ENCODE peak calls at places on chromosomes 6 and 20, in six cellular contexts. M is thyroid gland; D is CD4-positive, alpha-beta memory T cell; V is mucosa of descending colon; L is colonic mucosa; U is neural progenitor cell. O is an unnamed sample.

GRCh38 chr20:48190757-48191156 is 405.5 kb upstream of the SULF2 start:
- DNase-seq in M (no peak), D (no peak), V (peak; percentile 42), L (no peak), U (peak; percentile 42), O (no peak)

GRCh38 chr6:28134015-28134414 is 7.7 kb upstream of the ZKSCAN8 start:
- DNase-seq in M (no peak), D (peak; percentile 40), V (peak; percentile 35), L (peak; percentile 22), U (peak; percentile 47), O (no peak)

GRCh38 chr6:119445666-119446622 is 96.4 kb upstream of the MAN1A1 start:
- DNase-seq in M (no peak), D (no peak), V (no peak), L (no peak), U (no peak), O (no peak)

GRCh38 chr6:162854228-162854627 is 126.5 kb downstream of the PACRG start:
- DNase-seq in M (no peak), D (no peak), V (no peak), L (no peak), U (no peak), O (peak; percentile 55)

GRCh38 chr6:144955853-144956252 is 670.7 kb downstream of the UTRN start:
- DNase-seq in M (no peak), D (no peak), V (no peak), L (no peak), U (no peak), O (no peak)

GRCh38 chr6:147614501-147614900 is 106.0 kb downstream of the SAMD5 start:
- DNase-seq in M (no peak), D (no peak), V (no peak), L (no peak), U (no peak), O (no peak)

GRCh38 chr6:36204068-36204753 is 7.7 kb downstream of the BRPF3 start:
- DNase-seq in M (peak; percentile 39), D (peak; percentile 79), V (no peak), L (no peak), U (no peak), O (no peak)

GRCh38 chr6:148831531-148831930 is 84.7 kb downstream of the UST start:
- DNase-seq in M (no peak), D (no peak), V (no peak), L (no peak), U (no peak), O (no peak)

GRCh38 chr20:26167499-26167898 is 470.8 kb upstream of the ZNF337 start:
- DNase-seq in M (no peak), D (no peak), V (no peak), L (no peak), U (no peak), O (no peak)

GRCh38 chr6:41371461-41371991 is 36.1 kb downstream of the NCR2 start:
- DNase-seq in M (peak; percentile 63), D (no peak), V (peak; percentile 47), L (peak; percentile 49), U (peak; percentile 86), O (no peak)
- H3K4me3 ChIP-seq in M (no peak overlapping the region), D (peak overlapping the region; percentile 24), V (no peak overlapping the region), L (peak overlapping the region; percentile 28), U (peak overlapping the region; percentile 37), O (no peak overlapping the region)

GRCh38 chr6:49653942-49654341 is 17.3 kb upstream of the RHAG start:
- DNase-seq in M (no peak), D (no peak), V (no peak), L (no peak), U (no peak), O (no peak)
- H3K4me3 ChIP-seq in M (no peak overlapping the region), D (no peak overlapping the region), V (no peak overlapping the region), L (no peak overlapping the region), U (no peak overlapping the region), O (no peak overlapping the region)

DNA sequence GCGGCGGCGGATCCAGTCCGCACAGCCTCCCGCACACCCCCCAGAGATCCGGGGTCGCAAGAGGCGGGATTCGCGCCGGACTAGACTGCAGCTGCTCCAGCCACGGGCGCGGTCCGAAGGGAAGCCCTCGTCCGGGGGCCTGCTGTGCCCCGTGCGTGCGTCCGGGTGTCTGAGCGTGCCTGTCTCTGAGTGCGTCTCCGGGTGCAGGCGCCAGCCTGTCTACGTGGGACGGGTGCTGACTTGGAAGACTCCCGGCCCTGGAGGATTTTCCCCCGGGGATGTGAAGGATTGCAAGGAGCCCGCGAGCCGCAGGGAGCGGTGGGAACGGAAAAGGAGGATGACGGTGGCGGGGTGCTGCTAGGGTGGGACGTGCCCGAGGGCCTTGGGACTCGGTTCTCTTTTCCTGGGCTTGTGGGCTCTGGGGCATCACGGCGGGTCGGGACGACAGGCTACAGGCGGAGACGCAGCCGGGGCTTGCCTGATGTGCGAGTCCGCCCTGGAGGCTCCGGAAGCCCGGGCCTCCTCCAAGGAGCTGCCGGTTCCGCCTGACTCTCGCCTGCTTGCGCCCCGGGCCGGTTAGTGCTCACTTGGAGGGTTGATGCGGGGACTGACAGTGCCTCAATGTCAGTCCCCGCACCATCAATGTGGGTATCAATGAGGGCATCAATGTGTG is 5.7 kb downstream of the MAFB start:
- DNase-seq in M (peak; percentile 53), D (no peak), V (no peak), L (no peak), U (peak; percentile 67), O (no peak)
- H3K4me3 ChIP-seq in M (peak overlapping the region; percentile 26), D (no peak overlapping the region), V (no peak overlapping the region), L (peak overlapping the region; percentile 0), U (peak overlapping the region; percentile 49), O (no peak overlapping the region)

GRCh38 chr6:155185544-155185943 is 78.3 kb upstream of the CLDN20 start:
- DNase-seq in M (peak; percentile 67), D (no peak), V (peak; percentile 67), L (peak; percentile 67), U (peak; percentile 76), O (no peak)
- H3K4me3 ChIP-seq in M (no peak overlapping the region), D (no peak overlapping the region), V (no peak overlapping the region), L (no peak overlapping the region), U (no peak overlapping the region), O (no peak overlapping the region)

GRCh38 chr20:58890073-58890453 is 37.5 kb downstream of the GNAS start:
- DNase-seq in M (no peak), D (no peak), V (no peak), L (no peak), U (no peak), O (no peak)

GRCh38 chr20:58888521-58889333 is 36.2 kb downstream of the GNAS start:
- DNase-seq in M (peak; percentile 80), D (peak; percentile 90), V (peak; percentile 83), L (peak; percentile 80), U (peak; percentile 96), O (no peak)

GRCh38 chr20:58890454-58891075 is 38.0 kb downstream of the GNAS start:
- DNase-seq in M (peak; percentile 77), D (peak; percentile 70), V (peak; percentile 66), L (peak; percentile 72), U (peak; percentile 86), O (no peak)

GRCh38 chr20:58888103-58888502 is 35.6 kb downstream of the GNAS start:
- DNase-seq in M (no peak), D (no peak), V (peak; percentile 18), L (no peak), U (no peak), O (no peak)

DNA sequence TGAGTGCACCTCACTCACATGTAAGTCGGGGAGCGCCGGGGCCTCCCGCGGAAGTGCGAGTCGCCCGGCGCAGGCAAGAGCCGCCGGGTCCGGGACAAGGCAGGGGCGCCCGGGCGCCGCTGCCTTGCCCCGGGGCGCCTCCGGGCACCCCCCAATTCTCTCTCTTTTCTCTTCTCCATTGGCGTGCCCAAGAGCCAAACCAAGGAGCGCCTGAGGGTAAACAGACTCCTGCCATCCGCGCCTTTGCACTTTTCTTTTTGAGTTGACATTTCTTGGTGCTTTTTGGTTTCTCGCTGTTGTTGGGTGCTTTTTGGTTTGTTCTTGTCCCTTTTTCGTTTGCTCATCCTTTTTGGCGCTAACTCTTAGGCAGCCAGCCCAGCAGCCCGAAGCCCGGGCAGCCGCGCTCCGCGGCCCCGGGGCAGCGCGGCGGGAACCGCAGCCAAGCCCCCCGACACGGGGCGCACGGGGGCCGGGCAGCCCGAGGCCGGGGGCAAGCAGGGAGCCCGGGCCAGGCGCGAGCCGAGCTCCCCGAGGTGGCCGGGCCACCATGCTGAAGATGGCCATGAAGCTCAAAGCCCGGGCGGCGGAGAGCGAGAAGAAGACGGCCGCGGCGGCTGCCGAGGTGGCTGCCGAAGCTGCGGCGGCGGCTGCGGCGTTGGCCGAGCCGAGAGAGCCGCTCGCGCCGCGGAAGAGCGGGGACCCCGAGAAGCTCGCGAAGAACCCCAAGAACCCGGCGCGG is 37.0 kb downstream of the GNAS start:
- DNase-seq in M (no peak), D (no peak), V (no peak), L (no peak), U (peak; percentile 61), O (no peak)
- H3K4me3 ChIP-seq in M (no peak overlapping the region), D (peak overlapping the region; percentile 38), V (peak overlapping the region; percentile 11), L (peak overlapping the region; percentile 48), U (peak overlapping the region; percentile 99), O (peak overlapping the region; percentile 50)

DNA sequence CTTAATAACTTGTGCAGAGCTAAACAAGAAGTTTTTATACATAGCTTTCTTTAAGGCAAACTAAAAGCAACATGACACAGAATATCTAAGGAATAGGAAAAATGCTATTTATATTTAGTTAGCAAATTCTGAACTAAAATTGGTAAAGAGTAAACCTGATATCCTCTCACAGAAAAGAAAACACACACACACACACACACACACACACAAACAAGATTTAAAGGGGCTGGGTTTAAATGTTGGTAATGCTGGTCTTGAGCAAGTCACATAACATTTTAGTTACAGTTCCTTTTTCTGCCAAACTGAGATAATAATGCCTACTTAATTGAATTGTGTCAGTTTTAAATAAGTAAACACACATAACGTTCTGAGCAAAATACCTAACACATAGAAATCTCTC is 1.6 kb downstream of the TRDN start:
- DNase-seq in M (no peak), D (no peak), V (no peak), L (no peak), U (no peak), O (no peak)
- H3K4me3 ChIP-seq in M (no peak overlapping the region), D (no peak overlapping the region), V (no peak overlapping the region), L (no peak overlapping the region), U (no peak overlapping the region), O (no peak overlapping the region)

GRCh38 chr20:54207053-54207742 is 689 bp upstream of the PFDN4 start:
- DNase-seq in M (no peak), D (no peak), V (no peak), L (no peak), U (no peak), O (no peak)
- H3K4me3 ChIP-seq in M (no peak overlapping the region), D (peak overlapping the region; percentile 92), V (no peak overlapping the region), L (no peak overlapping the region), U (peak overlapping the region; percentile 99), O (peak overlapping the region; percentile 70)

O was measured in LNCaP clone FGC.